ENCODE peak calls at places on chromosome 10, in nine cellular contexts. B is neural progenitor cell, U is transverse colon, I is K562, Q is brain microvascular endothelial cell, H is right atrium auricular region, X is IMR-90, Z is keratinocyte, R is spleen. A is an unnamed sample.

GRCh38 chr10:119131512-119132240 is 27.8 kb downstream of the DENND10 start:
- DNase-seq in B (no peak), H (no peak), I (no peak), Z (no peak), X (peak), R (no peak), U (no peak), Q (no peak), A (peak)

GRCh38 chr10:76779163-76779820 is 858.3 kb downstream of the KCNMA1 start:
- DNase-seq in H (no peak), I (no peak), R (no peak), Q (peak), B (peak), X (peak), U (no peak), Z (no peak), A (no peak)

GRCh38 chr10:110978204-110978603 is 58.8 kb downstream of the SHOC2 start:
- DNase-seq in R (no peak), H (no peak), U (no peak), X (peak), I (no peak), Z (no peak), Q (no peak), B (no peak), A (no peak)

GRCh38 chr10:3955954-3956617 is 171.1 kb upstream of the KLF6 start:
- DNase-seq in B (peak), U (no peak), H (no peak), Z (no peak), R (no peak), Q (no peak), I (no peak), X (no peak), A (no peak)

GRCh38 chr10:101162677-101163076 is 31.6 kb downstream of the TLX1 start:
- DNase-seq in R (no peak), Z (no peak), H (no peak), X (no peak), I (no peak), B (no peak), U (no peak), Q (no peak), A (peak)

GRCh38 chr10:87852092-87852491 is 11.2 kb downstream of the KLLN start:
- DNase-seq in H (no peak), R (no peak), B (no peak), X (no peak), Q (no peak), Z (no peak), U (no peak), I (no peak), A (no peak)

GRCh38 chr10:77799352-77799751 is 127.2 kb downstream of the DLG5 start:
- DNase-seq in B (no peak), X (peak), Z (no peak), H (no peak), I (no peak), Q (no peak), U (no peak), R (no peak), A (no peak)

GRCh38 chr10:86711957-86712708 is 43.8 kb downstream of the LDB3 start:
- DNase-seq in I (peak), Q (no peak), X (peak), H (peak), U (no peak), R (peak), B (peak), Z (no peak), A (peak)

GRCh38 chr10:56296626-56297025 is 64.4 kb downstream of the ZWINT start:
- DNase-seq in I (no peak), H (no peak), U (no peak), Q (no peak), X (no peak), Z (no peak), B (no peak), R (no peak), A (no peak)

GRCh38 chr10:21737061-21737460 is 203.0 kb downstream of the MLLT10 start:
- DNase-seq in H (no peak), U (no peak), B (no peak), I (no peak), R (no peak), Q (no peak), X (no peak), Z (no peak), A (no peak)

GRCh38 chr10:133390597-133391248 is 3.2 kb upstream of the MTG1 start:
- DNase-seq in Z (no peak), H (no peak), X (no peak), U (no peak), I (peak), Q (no peak), B (no peak), R (no peak), A (no peak)

GRCh38 chr10:61397175-61397986 is 55.8 kb downstream of the TMEM26 start:
- DNase-seq in I (no peak), R (no peak), X (peak), Z (no peak), Q (no peak), B (no peak), U (no peak), H (no peak), A (no peak)

GRCh38 chr10:100911472-100911871 is 1.3 kb upstream of the SLF2 start:
- DNase-seq in H (no peak), X (no peak), R (no peak), U (no peak), Z (no peak), Q (no peak), B (no peak), I (no peak), A (no peak)

GRCh38 chr10:68184546-68184945 is 47.4 kb downstream of the ATOH7 start:
- DNase-seq in B (no peak), I (no peak), Z (no peak), H (no peak), U (no peak), X (no peak), Q (no peak), R (no peak), A (no peak)

GRCh38 chr10:113524120-113524519 is 28.7 kb upstream of the HABP2 start:
- DNase-seq in B (peak), I (peak), U (no peak), H (no peak), Q (no peak), Z (no peak), R (no peak), X (no peak), A (peak)

GRCh38 chr10:70619271-70620019 is 16.9 kb upstream of the PRF1 start:
- DNase-seq in H (no peak), I (peak), R (no peak), X (peak), B (no peak), Q (peak), U (no peak), Z (no peak), A (no peak)

GRCh38 chr10:113099431-113100298 is 149.6 kb downstream of the TCF7L2 start:
- DNase-seq in Z (no peak), X (peak), B (peak), Q (no peak), U (no peak), H (no peak), I (no peak), R (no peak), A (no peak)

GRCh38 chr10:63504145-63504881 is 16.9 kb upstream of the REEP3 start:
- DNase-seq in I (no peak), U (no peak), R (no peak), B (no peak), Q (no peak), X (no peak), Z (peak), H (no peak), A (no peak)

GRCh38 chr10:14405076-14406065 is 74.6 kb upstream of the FRMD4A start:
- DNase-seq in U (no peak), H (no peak), R (no peak), Q (peak), X (peak), Z (no peak), I (no peak), B (no peak), A (no peak)

GRCh38 chr10:62620491-62620890 is 184.0 kb upstream of the ADO start:
- DNase-seq in I (no peak), X (no peak), H (no peak), Q (no peak), R (no peak), Z (no peak), B (no peak), U (no peak), A (no peak)

GRCh38 chr10:6498771-6499170 is 81.3 kb downstream of the PRKCQ start:
- DNase-seq in I (no peak), U (no peak), B (no peak), Z (no peak), H (no peak), X (no peak), Q (no peak), R (no peak), A (no peak)

GRCh38 chr10:29113251-29113945 is 175.5 kb upstream of the LYZL1 start:
- DNase-seq in Z (no peak), U (no peak), I (no peak), R (no peak), B (peak), X (no peak), H (no peak), Q (no peak), A (no peak)

GRCh38 chr10:78804356-78805032 is 264.3 kb upstream of the ZMIZ1 start:
- DNase-seq in B (no peak), U (no peak), Q (no peak), R (no peak), I (no peak), H (no peak), X (no peak), Z (no peak), A (no peak)

GRCh38 chr10:132443605-132443997 is 46.6 kb downstream of the PWWP2B start:
- DNase-seq in H (no peak), U (peak), R (peak), X (peak), Q (peak), B (no peak), I (peak), Z (no peak), A (peak)

GRCh38 chr10:116723428-116724281 is 18.7 kb downstream of the HSPA12A start:
- DNase-seq in H (no peak), R (peak), Z (no peak), B (no peak), U (no peak), X (no peak), I (no peak), Q (no peak), A (no peak)

GRCh38 chr10:24000271-24000813 is 208.6 kb upstream of the KIAA1217 start:
- DNase-seq in Q (no peak), B (no peak), Z (no peak), I (no peak), H (no peak), U (no peak), R (no peak), X (no peak), A (no peak)

DNA sequence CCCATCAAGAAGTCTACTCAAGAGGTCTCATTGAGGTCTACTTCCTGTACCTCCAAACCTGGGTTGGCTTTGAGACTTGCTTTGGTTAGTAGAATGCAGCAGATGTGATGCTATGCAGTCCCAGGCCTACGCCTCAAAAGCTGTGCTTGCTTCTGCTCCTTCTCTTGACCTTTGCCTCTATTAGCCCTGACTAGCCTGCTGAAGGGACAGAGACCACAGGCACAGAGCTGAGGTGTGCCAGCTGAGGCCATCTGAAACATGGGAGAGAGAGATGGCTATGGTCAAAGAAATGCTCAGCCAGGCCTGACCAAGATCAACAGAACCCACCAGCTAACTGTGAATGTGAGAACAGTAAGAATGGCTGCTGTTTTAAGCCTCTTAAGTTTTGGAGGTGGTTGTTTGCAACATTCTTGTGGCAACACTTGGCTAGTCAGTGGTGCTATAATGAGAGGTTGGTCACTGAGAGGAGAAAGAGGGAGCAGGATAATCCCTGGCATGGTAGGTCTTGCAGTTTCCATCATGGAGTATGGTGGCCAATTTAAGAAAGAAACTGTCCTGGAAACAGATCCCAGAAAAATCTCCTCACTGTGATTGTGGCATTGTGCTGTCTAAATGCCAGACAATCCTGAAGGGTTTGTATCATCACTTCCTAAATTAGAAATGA is 176.1 kb upstream of the PHYHIPL start:
- DNase-seq in X (no peak), U (no peak), Z (no peak), R (no peak), H (no peak), B (no peak), Q (no peak), I (no peak), A (no peak)
- H3K27ac ChIP-seq in X (no peak), U (no peak), Z (no peak), R (no peak), H (peak), B (no peak), Q (no peak), I (no peak), A (no peak)

GRCh38 chr10:30968711-30969110 is 63.0 kb downstream of the ZNF438 start:
- DNase-seq in U (no peak), Q (no peak), B (no peak), I (no peak), R (no peak), H (no peak), Z (no peak), X (no peak), A (no peak)

GRCh38 chr10:30967654-30968421 is 63.8 kb downstream of the ZNF438 start:
- DNase-seq in U (no peak), Q (no peak), Z (no peak), X (no peak), B (no peak), I (no peak), R (no peak), H (no peak), A (no peak)

GRCh38 chr10:30959855-30960247 is 71.8 kb downstream of the ZNF438 start:
- DNase-seq in H (no peak), Z (no peak), R (no peak), U (no peak), B (no peak), Q (no peak), I (no peak), X (no peak), A (no peak)

GRCh38 chr10:30963994-30964930 is 67.4 kb downstream of the ZNF438 start:
- DNase-seq in Z (no peak), B (no peak), Q (no peak), U (no peak), I (no peak), X (no peak), H (no peak), R (no peak), A (no peak)
- H3K27ac ChIP-seq in Z (no peak), B (no peak), Q (no peak), U (no peak), I (no peak), X (no peak), H (peak), R (peak), A (no peak)

DNA sequence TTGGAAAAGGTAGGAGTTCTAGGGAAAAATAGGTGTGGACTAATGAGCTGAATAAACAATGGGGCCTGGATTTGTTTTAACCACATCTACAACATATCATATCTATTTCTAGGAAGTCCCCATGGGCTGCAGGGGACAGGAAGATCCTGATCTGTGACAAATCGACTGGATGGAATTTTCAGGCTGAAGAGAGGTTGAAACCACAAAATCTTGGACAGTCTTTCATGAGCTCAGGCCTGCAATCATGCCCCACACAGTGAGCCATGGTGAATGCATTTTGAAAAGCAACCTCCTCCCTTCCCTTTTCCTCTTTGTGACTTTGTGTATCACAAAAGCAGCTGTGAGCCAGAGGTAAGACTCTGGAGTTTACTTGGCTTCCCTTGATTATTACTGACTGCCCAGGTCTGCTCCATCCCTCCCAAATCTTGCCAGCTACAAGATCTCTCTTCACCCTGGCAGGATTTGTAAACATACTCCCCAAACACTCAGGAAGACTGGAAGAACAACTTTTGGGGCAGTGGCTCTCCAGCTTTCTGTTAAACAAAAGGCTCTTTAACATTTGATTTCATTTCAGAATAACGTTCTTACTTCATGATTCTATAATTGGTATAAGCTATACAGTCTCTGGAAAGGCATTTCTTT is 66.4 kb downstream of the ASAH2B start:
- DNase-seq in B (peak), I (no peak), X (no peak), H (no peak), R (no peak), Z (no peak), U (no peak), Q (no peak), A (no peak)
- H3K27ac ChIP-seq in B (no peak), I (no peak), X (no peak), H (no peak), R (no peak), Z (no peak), U (no peak), Q (no peak), A (no peak)

GRCh38 chr10:124605481-124605855 is 138.7 kb downstream of the FAM53B start:
- DNase-seq in H (no peak), B (no peak), I (no peak), Q (no peak), R (peak), X (no peak), Z (no peak), U (no peak), A (no peak)
- H3K27ac ChIP-seq in H (no peak), B (no peak), I (no peak), Q (no peak), R (peak), X (no peak), Z (no peak), U (no peak), A (no peak)

GRCh38 chr10:43904831-43905230 is 256.1 kb upstream of the ZNF32 start:
- DNase-seq in U (no peak), Q (no peak), B (no peak), H (peak), X (no peak), Z (no peak), R (no peak), I (no peak), A (no peak)
- H3K27ac ChIP-seq in U (peak), Q (no peak), B (no peak), H (peak), X (no peak), Z (no peak), R (no peak), I (no peak), A (no peak)

GRCh38 chr10:16606923-16607322 is 85.2 kb upstream of the C1QL3 start:
- DNase-seq in B (no peak), R (no peak), I (no peak), X (no peak), Z (no peak), Q (no peak), H (no peak), U (no peak), A (no peak)

GRCh38 chr10:16606421-16606820 is 84.7 kb upstream of the C1QL3 start:
- DNase-seq in Z (no peak), H (no peak), B (no peak), U (no peak), I (no peak), X (peak), R (no peak), Q (peak), A (no peak)

GRCh38 chr10:16611037-16611436 is 89.4 kb upstream of the C1QL3 start:
- DNase-seq in I (no peak), X (no peak), Z (no peak), H (no peak), U (no peak), Q (no peak), R (no peak), B (no peak), A (no peak)

GRCh38 chr10:16612148-16612742 is 90.6 kb upstream of the C1QL3 start:
- DNase-seq in H (no peak), Z (peak), U (no peak), R (no peak), I (peak), Q (peak), X (peak), B (peak), A (no peak)

GRCh38 chr10:16609195-16609594 is 87.5 kb upstream of the C1QL3 start:
- DNase-seq in I (no peak), Z (no peak), U (no peak), B (no peak), Q (no peak), H (no peak), R (no peak), X (no peak), A (no peak)
- H3K27ac ChIP-seq in I (no peak), Z (no peak), U (no peak), B (no peak), Q (no peak), H (no peak), R (no peak), X (no peak), A (no peak)